ENCODE peak calls at places on chromosomes 6 and 20, in six cellular contexts. V is upper lobe of right lung, B is HFFc6, H is neural progenitor cell, U is SK-N-SH, A is Calu3. K is an unnamed sample.

GRCh38 chr20:41011551-41012067 is 17.0 kb upstream of the TOP1 start:
- DNase-seq in B (no peak), A (peak; percentile 65), H (no peak), U (no peak), V (no peak), K (peak; percentile 71)

GRCh38 chr20:60653111-60653845 is 598.8 kb upstream of the CDH4 start:
- DNase-seq in V (no peak), U (no peak), H (no peak), B (peak; percentile 3), A (no peak), K (no peak)

GRCh38 chr6:6515691-6516607 is 72.6 kb upstream of the LY86 start:
- DNase-seq in V (no peak), B (no peak), A (no peak), H (no peak), U (no peak), K (peak; percentile 36)

GRCh38 chr20:2796011-2796660 is 4.3 kb downstream of the CPXM1 start:
- DNase-seq in A (no peak), H (no peak), B (no peak), V (no peak), U (no peak), K (no peak)

GRCh38 chr6:90401933-90402830 is 105.5 kb upstream of the BACH2 start:
- DNase-seq in U (no peak), A (no peak), H (no peak), B (no peak), V (no peak), K (no peak)

GRCh38 chr6:126307859-126308258 is 32.1 kb upstream of the CENPW start:
- DNase-seq in V (no peak), A (peak; percentile 46), B (peak; percentile 77), U (peak; percentile 9), H (no peak), K (no peak)

GRCh38 chr6:106037060-106037459 is 49.1 kb upstream of the PRDM1 start:
- DNase-seq in H (no peak), A (no peak), V (no peak), U (no peak), B (peak; percentile 63), K (no peak)

GRCh38 chr6:72554203-72554564 is 67.7 kb upstream of the KCNQ5 start:
- DNase-seq in V (no peak), U (no peak), H (no peak), A (no peak), B (peak; percentile 93), K (no peak)

GRCh38 chr6:35733633-35734032 is 3.2 kb upstream of the ARMC12 start:
- DNase-seq in U (no peak), H (no peak), V (no peak), B (no peak), A (no peak), K (no peak)

GRCh38 chr20:25039697-25040437 is 18.1 kb downstream of the ACSS1 start:
- DNase-seq in A (no peak), B (no peak), V (peak; percentile 89), U (no peak), H (no peak), K (no peak)

GRCh38 chr6:31729979-31730630 is 1.0 kb upstream of the DDAH2 start:
- DNase-seq in U (peak; percentile 96), H (peak; percentile 98), B (peak; percentile 80), A (peak; percentile 93), V (peak; percentile 90), K (peak; percentile 80)

GRCh38 chr6:39707962-39708683 is 17.1 kb downstream of the KIF6 start:
- DNase-seq in A (no peak), V (no peak), U (no peak), B (no peak), H (no peak), K (no peak)

GRCh38 chr6:16559091-16559490 is 202.2 kb downstream of the ATXN1 start:
- DNase-seq in U (no peak), A (no peak), H (no peak), V (no peak), B (no peak), K (no peak)

GRCh38 chr6:111603648-111604047 is 2.0 kb downstream of the TRAF3IP2 start:
- DNase-seq in A (no peak), B (peak; percentile 14), H (no peak), V (no peak), U (no peak), K (no peak)

GRCh38 chr6:111605100-111605748 is 454 bp downstream of the TRAF3IP2 start:
- DNase-seq in B (peak; percentile 84), U (no peak), A (peak; percentile 40), H (peak; percentile 72), V (peak; percentile 82), K (peak; percentile 29)

GRCh38 chr6:111602481-111603404 is 2.9 kb downstream of the TRAF3IP2 start:
- DNase-seq in V (no peak), H (no peak), B (peak; percentile 76), A (no peak), U (no peak), K (no peak)

GRCh38 chr6:111606620-111607115 is 990 bp upstream of the TRAF3IP2 start:
- DNase-seq in B (peak; percentile 34), H (no peak), V (no peak), U (no peak), A (no peak), K (no peak)

GRCh38 chr6:111604259-111605099 is 1.2 kb downstream of the TRAF3IP2 start:
- DNase-seq in V (no peak), B (peak; percentile 83), U (no peak), A (peak; percentile 35), H (peak; percentile 44), K (no peak)
- TF ChIP-seq CTCF in V (no peak), B (no peak), U (no peak), A (no peak), H (no peak), K (no peak)

DNA sequence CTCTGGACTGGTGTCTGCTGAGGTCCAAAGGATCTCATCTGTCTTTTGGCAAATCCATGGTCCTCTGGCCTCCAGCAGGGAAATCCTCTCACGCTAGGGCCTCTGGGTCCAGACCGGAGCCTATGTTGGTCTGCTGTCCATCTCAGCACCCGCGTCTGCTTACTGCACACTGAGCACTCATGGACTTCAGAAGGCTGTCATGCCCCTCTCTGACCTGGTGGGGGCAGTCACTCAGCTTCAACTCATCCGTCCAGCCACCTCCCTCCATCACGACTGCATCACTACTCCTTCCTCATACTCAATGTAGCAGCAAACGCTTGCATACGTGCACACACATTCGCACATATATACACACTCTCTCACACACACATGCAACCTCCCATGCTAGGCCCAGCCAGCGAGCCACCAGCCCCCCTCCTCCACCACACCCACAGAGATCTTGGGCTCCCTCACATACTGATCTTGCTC is 33.3 kb downstream of the GABRR2 start:
- DNase-seq in V (no peak), B (peak; percentile 31), U (peak; percentile 65), A (peak; percentile 52), H (peak; percentile 73), K (peak; percentile 84)
- TF ChIP-seq CTCF in V (peak; percentile 42), B (peak; percentile 73), U (peak; percentile 59), A (peak; percentile 52), H (peak; percentile 67), K (no peak)

GRCh38 chr6:161557333-161558107 is 283.7 kb upstream of the AGPAT4 start:
- DNase-seq in V (no peak), H (peak; percentile 28), A (peak; percentile 8), U (no peak), B (no peak), K (no peak)
- TF ChIP-seq CTCF in V (no peak), H (peak; percentile 48), A (no peak), U (no peak), B (no peak), K (no peak)

GRCh38 chr6:41334482-41335023 is 855 bp upstream of the NCR2 start:
- DNase-seq in V (no peak), A (no peak), H (no peak), B (no peak), U (peak; percentile 41), K (no peak)
- TF ChIP-seq CTCF in V (no peak), A (no peak), H (peak; percentile 35), B (peak; percentile 35), U (no peak), K (peak; percentile 16)